ENCODE peak calls at places on chromosomes 12 and 14, in nine cellular contexts. K is prostate gland; B is activated T-helper 1 cell treated with anti-CD3 and anti-CD28 coated beads, Interleukin-12 subunit alpha, Interleukin-12 subunit beta, Interleukin-2, Interleukin-4 antibody, amounts not matched to agents 30 ng/mL and 10 ng/mL and 1 ng/mL, durations not matched to agents 14 hours and 24 hours and 36 hours; O is fibroblast of mammary gland; G is neural crest cell; W is OCI-M1; N is PC-9; V is bronchial epithelial cell; I is amygdala. C is an unnamed sample.

GRCh38 chr14:29754134-29754533 is 173.5 kb downstream of the PRKD1 start:
- DNase-seq in K (no peak), B (no peak), O (no peak), G (no peak), W (no peak), N (no peak), V (no peak), I (no peak), C (no peak)

GRCh38 chr12:57846285-57846576 is 298 bp downstream of the CTDSP2 start:
- DNase-seq in K (no peak), B (no peak), O (no peak), G (peak; percentile 63), W (no peak), N (no peak), V (no peak), I (no peak), C (no peak)

GRCh38 chr14:99378782-99379214 is 101.9 kb downstream of the SETD3 start:
- DNase-seq in K (no peak), B (no peak), O (peak; percentile 36), G (no peak), W (no peak), N (peak; percentile 35), V (peak; percentile 90), I (no peak), C (no peak)

GRCh38 chr12:27549231-27549800 is 25.3 kb downstream of the PPFIBP1 start:
- DNase-seq in K (no peak), B (no peak), O (peak; percentile 93), G (no peak), W (no peak), N (peak; percentile 28), V (peak; percentile 98), I (no peak), C (peak; percentile 79)

GRCh38 chr12:96886998-96887677 is 19.9 kb upstream of the NEDD1 start:
- DNase-seq in K (no peak), B (no peak), O (peak; percentile 17), G (no peak), W (peak; percentile 12), N (no peak), V (no peak), I (peak; percentile 33), C (no peak)

GRCh38 chr12:61894168-61894567 is 366.0 kb upstream of the USP15 start:
- DNase-seq in K (no peak), B (no peak), O (no peak), G (no peak), W (no peak), N (no peak), V (no peak), I (no peak), C (no peak)

GRCh38 chr14:53501361-53502320 is 348.5 kb upstream of the DDHD1 start:
- DNase-seq in K (peak; percentile 31), B (no peak), O (peak; percentile 56), G (no peak), W (no peak), N (no peak), V (peak; percentile 17), I (no peak), C (no peak)

GRCh38 chr12:84077692-84078091 is 834.9 kb downstream of the SLC6A15 start:
- DNase-seq in K (no peak), B (no peak), O (no peak), G (no peak), W (peak; percentile 1), N (no peak), V (no peak), I (no peak), C (no peak)

GRCh38 chr14:68574906-68575305 is 218.0 kb downstream of the ZFP36L1 start:
- DNase-seq in K (no peak), B (no peak), O (peak; percentile 61), G (no peak), W (no peak), N (no peak), V (no peak), I (no peak), C (no peak)

GRCh38 chr12:119512772-119513497 is 80.6 kb upstream of the TMEM233 start:
- DNase-seq in K (no peak), B (no peak), O (peak; percentile 2), G (peak; percentile 43), W (peak; percentile 33), N (peak; percentile 5), V (no peak), I (no peak), C (no peak)

GRCh38 chr12:85029456-85029855 is 6.6 kb downstream of the TSPAN19 start:
- DNase-seq in K (no peak), B (no peak), O (peak; percentile 49), G (no peak), W (peak; percentile 61), N (no peak), V (peak; percentile 44), I (no peak), C (no peak)

GRCh38 chr12:131340616-131341210 is 370.2 kb upstream of the SFSWAP start:
- DNase-seq in K (no peak), B (no peak), O (no peak), G (no peak), W (no peak), N (no peak), V (no peak), I (no peak), C (no peak)

GRCh38 chr12:88578274-88578673 is 2.0 kb downstream of the KITLG start:
- DNase-seq in K (no peak), B (no peak), O (peak; percentile 43), G (peak; percentile 8), W (no peak), N (peak; percentile 9), V (peak; percentile 36), I (no peak), C (no peak)

GRCh38 chr14:69625299-69626131 is 14.1 kb downstream of the SUSD6 start:
- DNase-seq in K (no peak), B (peak; percentile 75), O (peak; percentile 53), G (no peak), W (peak; percentile 76), N (no peak), V (no peak), I (peak; percentile 47), C (no peak)

GRCh38 chr14:69043007-69043444 is 63.9 kb upstream of the ACTN1 start:
- DNase-seq in K (no peak), B (no peak), O (no peak), G (no peak), W (no peak), N (peak; percentile 43), V (no peak), I (peak; percentile 9), C (no peak)

GRCh38 chr12:26274441-26275312 is 79.3 kb downstream of the SSPN start:
- DNase-seq in K (peak; percentile 85), B (peak; percentile 26), O (peak; percentile 99), G (no peak), W (peak; percentile 98), N (peak; percentile 88), V (peak; percentile 100), I (peak; percentile 46), C (peak; percentile 99)

GRCh38 chr14:81805785-81806184 is 272.1 kb upstream of the SEL1L start:
- DNase-seq in K (no peak), B (no peak), O (no peak), G (no peak), W (no peak), N (no peak), V (no peak), I (no peak), C (no peak)

C was measured in epithelial cell of proximal tubule.